ENCODE peak calls at places on chromosomes 12 and 14, in six cellular contexts. One of them, this sample, is unnamed.

GRCh38 chr12:118541945-118542344 is 165.6 kb downstream of the SUDS3 start:
- DNase-seq in endothelial cell of umbilical vein: no peak
- DNase-seq in body of pancreas: no peak
- DNase-seq in tibial nerve: no peak
- DNase-seq in K562: peak; percentile 45
- DNase-seq in ovary: no peak
- DNase-seq in this sample: no peak

GRCh38 chr12:4168041-4168440 is 105.5 kb upstream of the CCND2 start:
- DNase-seq in K562: no peak
- DNase-seq in body of pancreas: no peak
- DNase-seq in ovary: no peak
- DNase-seq in tibial nerve: no peak
- DNase-seq in endothelial cell of umbilical vein: no peak
- DNase-seq in this sample: no peak

GRCh38 chr12:818733-819132 is 66.4 kb downstream of the WNK1 start:
- DNase-seq in ovary: no peak
- DNase-seq in tibial nerve: no peak
- DNase-seq in endothelial cell of umbilical vein: no peak
- DNase-seq in body of pancreas: no peak
- DNase-seq in K562: no peak
- DNase-seq in this sample: no peak

GRCh38 chr12:107369679-107370078 is 276.3 kb upstream of the CRY1 start:
- DNase-seq in K562: no peak
- DNase-seq in ovary: no peak
- DNase-seq in tibial nerve: no peak
- DNase-seq in endothelial cell of umbilical vein: no peak
- DNase-seq in body of pancreas: no peak
- DNase-seq in this sample: no peak

GRCh38 chr12:117040496-117040895 is 58.7 kb downstream of the TESC start:
- DNase-seq in endothelial cell of umbilical vein: no peak
- DNase-seq in tibial nerve: no peak
- DNase-seq in ovary: no peak
- DNase-seq in K562: no peak
- DNase-seq in body of pancreas: no peak
- DNase-seq in this sample: peak; percentile 65

GRCh38 chr14:106840258-106840657 is 1313.9 kb downstream of the TMEM121 start:
- DNase-seq in K562: no peak
- DNase-seq in ovary: no peak
- DNase-seq in body of pancreas: no peak
- DNase-seq in tibial nerve: no peak
- DNase-seq in endothelial cell of umbilical vein: no peak
- DNase-seq in this sample: no peak

GRCh38 chr12:42669471-42669997 is 80.0 kb upstream of the PRICKLE1 start:
- DNase-seq in ovary: no peak
- DNase-seq in K562: no peak
- DNase-seq in body of pancreas: no peak
- DNase-seq in tibial nerve: no peak
- DNase-seq in endothelial cell of umbilical vein: peak; percentile 44
- DNase-seq in this sample: no peak

GRCh38 chr14:72591401-72591800 is 302.5 kb downstream of the DPF3 start:
- DNase-seq in K562: no peak
- DNase-seq in tibial nerve: no peak
- DNase-seq in body of pancreas: no peak
- DNase-seq in endothelial cell of umbilical vein: no peak
- DNase-seq in ovary: no peak
- DNase-seq in this sample: no peak

GRCh38 chr12:120126635-120127005 is 10.1 kb upstream of the RAB35 start:
- DNase-seq in endothelial cell of umbilical vein: peak; percentile 85
- DNase-seq in ovary: no peak
- DNase-seq in body of pancreas: no peak
- DNase-seq in tibial nerve: no peak
- DNase-seq in K562: no peak
- DNase-seq in this sample: no peak

GRCh38 chr12:49198431-49199155 is 9.7 kb upstream of the TUBA1A start:
- DNase-seq in ovary: no peak
- DNase-seq in endothelial cell of umbilical vein: peak; percentile 88
- DNase-seq in tibial nerve: no peak
- DNase-seq in K562: no peak
- DNase-seq in body of pancreas: peak; percentile 39
- DNase-seq in this sample: no peak

GRCh38 chr12:30440826-30441602 is 254.7 kb downstream of the IPO8 start:
- DNase-seq in body of pancreas: no peak
- DNase-seq in endothelial cell of umbilical vein: peak; percentile 26
- DNase-seq in K562: peak; percentile 24
- DNase-seq in ovary: no peak
- DNase-seq in tibial nerve: no peak
- DNase-seq in this sample: no peak

GRCh38 chr12:103677341-103677740 is 90.3 kb downstream of the STAB2 start:
- DNase-seq in K562: no peak
- DNase-seq in endothelial cell of umbilical vein: no peak
- DNase-seq in tibial nerve: no peak
- DNase-seq in ovary: no peak
- DNase-seq in body of pancreas: peak; percentile 34
- DNase-seq in this sample: no peak

GRCh38 chr12:75831413-75831812 is 200.2 kb downstream of the PHLDA1 start:
- DNase-seq in ovary: no peak
- DNase-seq in K562: no peak
- DNase-seq in tibial nerve: no peak
- DNase-seq in body of pancreas: no peak
- DNase-seq in endothelial cell of umbilical vein: peak; percentile 52
- DNase-seq in this sample: no peak

GRCh38 chr12:51905507-51906438 is 1.5 kb upstream of the ACVRL1 start:
- DNase-seq in K562: peak; percentile 67
- DNase-seq in tibial nerve: peak; percentile 77
- DNase-seq in body of pancreas: peak; percentile 49
- DNase-seq in endothelial cell of umbilical vein: peak; percentile 90
- DNase-seq in ovary: no peak
- DNase-seq in this sample: no peak

GRCh38 chr12:90808568-90808967 is 146.4 kb downstream of the CCER1 start:
- DNase-seq in ovary: no peak
- DNase-seq in K562: no peak
- DNase-seq in body of pancreas: no peak
- DNase-seq in tibial nerve: no peak
- DNase-seq in endothelial cell of umbilical vein: no peak
- DNase-seq in this sample: no peak

GRCh38 chr14:30507209-30507608 is 51.7 kb upstream of the G2E3 start:
- DNase-seq in body of pancreas: no peak
- DNase-seq in endothelial cell of umbilical vein: no peak
- DNase-seq in K562: no peak
- DNase-seq in ovary: no peak
- DNase-seq in tibial nerve: no peak
- DNase-seq in this sample: no peak

GRCh38 chr14:67579040-67579439 is 21.0 kb downstream of the PIGH start:
- DNase-seq in K562: no peak
- DNase-seq in tibial nerve: no peak
- DNase-seq in endothelial cell of umbilical vein: no peak
- DNase-seq in body of pancreas: no peak
- DNase-seq in ovary: no peak
- DNase-seq in this sample: peak; percentile 40

DNA sequence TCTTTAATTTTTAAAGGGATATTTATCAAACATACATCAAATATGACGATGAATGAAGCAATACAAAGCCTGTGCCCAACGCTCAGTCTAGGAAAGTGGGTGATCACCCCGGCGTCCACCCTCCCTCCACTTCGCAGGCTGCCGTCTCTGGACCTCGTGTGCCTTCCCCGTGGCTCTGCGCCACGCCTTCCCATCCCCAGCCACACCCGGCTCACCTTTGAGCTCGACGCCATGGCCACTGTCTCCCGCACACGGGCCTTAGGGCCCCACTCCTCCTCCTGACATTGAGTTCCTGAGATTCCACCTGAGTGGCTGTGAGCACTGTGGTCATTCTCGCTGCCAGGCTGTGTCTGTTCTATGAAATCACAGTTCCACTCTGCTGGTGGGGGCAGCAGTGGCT is 56.7 kb downstream of the GALNT9 start:
- DNase-seq in K562: no peak
- DNase-seq in endothelial cell of umbilical vein: no peak
- DNase-seq in ovary: no peak
- DNase-seq in body of pancreas: no peak
- DNase-seq in tibial nerve: no peak
- DNase-seq in this sample: no peak
- TF ChIP-seq POLR2A in K562: no peak
- TF ChIP-seq POLR2A in endothelial cell of umbilical vein: no peak
- TF ChIP-seq POLR2A in ovary: no peak
- TF ChIP-seq POLR2A in body of pancreas: no peak
- TF ChIP-seq POLR2A in tibial nerve: no peak
- TF ChIP-seq POLR2A in this sample: no peak

GRCh38 chr12:108856428-108857157 is 790 bp downstream of the SSH1 start:
- DNase-seq in tibial nerve: peak; percentile 54
- DNase-seq in K562: peak; percentile 45
- DNase-seq in ovary: peak; percentile 21
- DNase-seq in body of pancreas: peak; percentile 74
- DNase-seq in endothelial cell of umbilical vein: peak; percentile 49
- DNase-seq in this sample: peak; percentile 89
- TF ChIP-seq POLR2A in tibial nerve: peak; percentile 21
- TF ChIP-seq POLR2A in K562: no peak
- TF ChIP-seq POLR2A in ovary: no peak
- TF ChIP-seq POLR2A in body of pancreas: peak; percentile 66
- TF ChIP-seq POLR2A in endothelial cell of umbilical vein: peak; percentile 22
- TF ChIP-seq POLR2A in this sample: no peak

GRCh38 chr12:8697120-8697475 is 693 bp upstream of the RIMKLB start:
- DNase-seq in body of pancreas: peak; percentile 41
- DNase-seq in ovary: no peak
- DNase-seq in endothelial cell of umbilical vein: peak; percentile 62
- DNase-seq in K562: no peak
- DNase-seq in tibial nerve: no peak
- DNase-seq in this sample: peak; percentile 90

GRCh38 chr12:8698132-8698829 is 490 bp downstream of the RIMKLB start:
- DNase-seq in endothelial cell of umbilical vein: peak; percentile 45
- DNase-seq in tibial nerve: peak; percentile 42
- DNase-seq in ovary: peak; percentile 57
- DNase-seq in body of pancreas: peak; percentile 69
- DNase-seq in K562: peak; percentile 53
- DNase-seq in this sample: peak; percentile 92

GRCh38 chr12:8696402-8697100 is 1.2 kb upstream of the RIMKLB start:
- DNase-seq in tibial nerve: no peak
- DNase-seq in endothelial cell of umbilical vein: no peak
- DNase-seq in body of pancreas: no peak
- DNase-seq in ovary: no peak
- DNase-seq in K562: no peak
- DNase-seq in this sample: no peak

GRCh38 chr12:8698830-8699330 is 1.1 kb downstream of the RIMKLB start:
- DNase-seq in ovary: no peak
- DNase-seq in K562: no peak
- DNase-seq in endothelial cell of umbilical vein: peak; percentile 26
- DNase-seq in tibial nerve: no peak
- DNase-seq in body of pancreas: no peak
- DNase-seq in this sample: no peak

DNA sequence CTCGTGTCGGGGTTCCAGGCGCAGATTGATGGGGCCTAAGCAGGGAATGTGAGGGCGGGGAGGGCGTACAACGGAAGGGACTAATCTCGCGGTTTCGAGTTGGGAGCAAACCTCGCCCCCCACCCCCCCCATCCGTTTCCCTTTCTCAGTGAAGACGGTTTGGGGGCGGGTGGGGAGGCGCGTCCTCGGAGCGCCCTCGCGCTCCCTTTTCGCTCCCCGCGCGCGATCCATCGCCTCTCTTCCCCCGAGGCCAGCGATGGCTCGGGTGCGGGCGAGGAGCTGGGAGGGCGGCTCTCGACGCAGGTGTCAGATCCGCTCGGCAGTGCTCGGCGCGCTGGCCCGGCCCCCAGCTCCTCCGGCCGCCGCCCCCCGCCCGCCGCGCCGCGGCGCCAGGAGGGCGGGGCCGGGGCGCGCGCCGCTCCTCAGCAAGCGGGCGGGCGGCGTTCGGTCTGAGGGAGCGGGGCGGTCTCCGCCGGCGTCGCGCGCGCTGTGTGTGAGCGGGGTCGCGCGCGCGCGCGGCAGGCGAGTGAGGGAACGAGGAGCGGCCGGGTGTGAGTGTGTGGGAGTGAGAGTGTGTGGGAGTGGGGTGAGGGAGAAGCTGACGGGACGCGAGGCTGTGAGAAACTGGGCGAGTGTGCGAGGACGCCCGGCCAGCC is at the start of gene RIMKLB:
- DNase-seq in tibial nerve: peak; percentile 79
- DNase-seq in K562: peak; percentile 78
- DNase-seq in ovary: peak; percentile 90
- DNase-seq in body of pancreas: peak; percentile 83
- DNase-seq in endothelial cell of umbilical vein: peak; percentile 78
- DNase-seq in this sample: peak; percentile 95
- TF ChIP-seq POLR2A in tibial nerve: peak; percentile 87
- TF ChIP-seq POLR2A in K562: peak; percentile 78
- TF ChIP-seq POLR2A in ovary: peak; percentile 82
- TF ChIP-seq POLR2A in body of pancreas: peak; percentile 73
- TF ChIP-seq POLR2A in endothelial cell of umbilical vein: no peak
- TF ChIP-seq POLR2A in this sample: no peak

DNA sequence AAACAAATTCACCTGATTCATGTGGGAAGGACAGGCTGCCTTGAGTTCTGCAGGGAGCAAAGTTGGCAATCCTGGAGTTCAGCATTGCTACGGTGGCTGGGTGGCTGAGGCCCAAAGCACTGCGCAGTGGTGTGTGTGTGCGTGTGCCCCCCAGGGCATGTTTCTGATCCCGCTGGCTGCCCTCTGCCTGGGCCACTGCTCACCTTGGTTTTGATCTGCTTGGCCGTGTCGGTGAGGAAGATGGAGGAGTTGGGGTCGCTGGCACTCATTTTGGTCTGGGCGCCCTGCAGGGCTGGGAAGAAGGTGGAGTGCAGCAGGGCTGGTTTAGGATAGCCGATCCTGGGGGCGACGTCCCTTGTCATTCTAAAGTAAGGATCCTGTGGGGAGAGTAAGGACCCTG is 19.1 kb downstream of the SLC25A47 start:
- DNase-seq in endothelial cell of umbilical vein: no peak
- DNase-seq in K562: no peak
- DNase-seq in tibial nerve: no peak
- DNase-seq in body of pancreas: no peak
- DNase-seq in ovary: no peak
- DNase-seq in this sample: peak; percentile 54
- TF ChIP-seq POLR2A in endothelial cell of umbilical vein: no peak
- TF ChIP-seq POLR2A in K562: no peak
- TF ChIP-seq POLR2A in tibial nerve: no peak
- TF ChIP-seq POLR2A in body of pancreas: no peak
- TF ChIP-seq POLR2A in ovary: no peak
- TF ChIP-seq POLR2A in this sample: no peak

This sample was measured in spleen.